ENCODE peak calls at places on chromosomes 12 and 14, in eight cellular contexts. E, Y, V, O, L, Q, P and Z are unnamed samples. For H3K36me3, the result is how much of the 10 kb centered on the place peaks cover.

GRCh38 chr12:63319936-63320633 is 169.1 kb upstream of the AVPR1A start:
- DNase-seq in O (no peak), Q (no peak), V (no peak), L (peak), P (peak), E (no peak), Y (no peak), Z (no peak)

GRCh38 chr12:42741771-42742510 is 152.4 kb upstream of the PRICKLE1 start:
- DNase-seq in V (no peak), E (no peak), Q (no peak), L (peak), O (no peak), P (peak), Y (no peak), Z (no peak)

GRCh38 chr12:77685112-77685511 is 145.6 kb upstream of the NAV3 start:
- DNase-seq in E (peak), P (peak), Q (no peak), Y (peak), V (peak), O (no peak), L (peak), Z (peak)

GRCh38 chr14:92692822-92693226 is 55.6 kb downstream of the LGMN start:
- DNase-seq in V (peak), L (peak), O (peak), E (no peak), Q (peak), P (peak), Y (peak), Z (peak)

GRCh38 chr14:59254146-59254910 is 65.9 kb downstream of the DAAM1 start:
- DNase-seq in V (peak), Y (peak), O (peak), L (peak), P (peak), Q (no peak), E (peak), Z (peak)

GRCh38 chr12:93451423-93452158 is 9.8 kb upstream of the UBE2N start:
- DNase-seq in Q (no peak), Y (no peak), P (no peak), V (no peak), O (no peak), E (no peak), L (no peak), Z (no peak)

GRCh38 chr12:120350576-120351350 is 18.2 kb downstream of the MSI1 start:
- DNase-seq in O (peak), E (no peak), V (no peak), P (no peak), Q (peak), L (no peak), Y (peak), Z (no peak)

GRCh38 chr12:12907552-12907951 is 16.2 kb downstream of the GPRC5A start:
- DNase-seq in L (no peak), E (no peak), O (peak), P (no peak), Q (no peak), Y (no peak), V (no peak), Z (no peak)

GRCh38 chr12:102421801-102422583 is 58.4 kb downstream of the IGF1 start:
- DNase-seq in Y (no peak), L (no peak), Q (no peak), E (no peak), P (no peak), O (no peak), V (no peak), Z (no peak)

GRCh38 chr12:76065917-76066316 is 18.6 kb downstream of the NAP1L1 start:
- DNase-seq in E (no peak), Q (no peak), Y (no peak), O (no peak), L (no peak), V (no peak), P (no peak), Z (no peak)
- H3K36me3 ChIP-seq in E (under half), Q (half or more), Y (under half), O (under half), L (under half), V (under half), P (under half), Z (under half)

DNA sequence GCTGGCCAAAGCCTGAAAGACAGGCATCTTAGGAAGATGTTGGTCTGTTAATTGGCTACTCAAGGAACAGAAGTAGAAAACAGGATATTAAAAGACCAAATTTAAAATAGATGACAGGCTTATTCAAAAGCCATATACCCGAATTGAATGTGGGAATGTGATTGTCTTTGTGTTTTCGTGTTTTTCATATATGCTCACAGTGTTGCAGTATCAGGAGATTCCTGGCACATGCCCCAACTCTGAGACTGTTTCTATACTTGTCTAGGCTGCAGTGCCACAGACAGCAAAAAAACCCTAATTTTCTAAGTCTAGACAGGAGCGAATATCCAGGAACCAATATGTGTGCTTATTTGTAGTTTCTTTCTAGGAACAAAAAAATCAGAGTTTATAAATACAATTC is 57.4 kb upstream of the KRR1 start:
- DNase-seq in Y (no peak), L (no peak), P (peak), O (no peak), V (no peak), Q (no peak), E (no peak), Z (no peak)
- TF ChIP-seq CTCF in Y (no peak), L (no peak), P (no peak), O (no peak), V (no peak), Q (no peak), E (no peak), Z (no peak)

DNA sequence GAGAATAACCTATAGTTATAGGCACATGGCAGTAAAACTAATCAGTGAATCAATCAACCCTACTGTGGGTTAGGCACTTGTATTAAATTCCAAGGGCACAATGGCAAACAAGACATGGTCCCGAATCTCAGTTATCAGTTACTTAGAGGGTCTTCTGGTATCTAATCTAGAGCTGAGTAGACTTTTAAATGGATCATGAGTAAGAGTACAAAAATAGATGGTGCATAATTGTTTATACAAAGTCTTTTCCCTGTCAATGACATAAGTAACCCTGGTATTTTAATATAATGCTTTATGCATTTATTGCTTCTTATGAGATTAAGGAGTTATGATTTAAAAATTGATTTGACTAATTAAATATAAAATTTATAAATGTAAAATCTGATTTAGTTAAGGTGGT is 23.0 kb upstream of the KCNJ8 start:
- DNase-seq in V (no peak), O (no peak), E (no peak), Q (no peak), P (no peak), Y (no peak), L (no peak), Z (no peak)
- H3K36me3 ChIP-seq in V (under half), O (under half), E (under half), Q (under half), P (under half), Y (under half), L (under half), Z (under half)

GRCh38 chr14:101732128-101732527 is 29.4 kb upstream of the PPP2R5C start:
- DNase-seq in E (no peak), Y (peak), P (peak), O (no peak), Q (no peak), V (no peak), L (peak), Z (no peak)

GRCh38 chr14:101729382-101729781 is 32.1 kb upstream of the PPP2R5C start:
- DNase-seq in E (no peak), L (no peak), O (no peak), Y (no peak), Q (no peak), V (no peak), P (no peak), Z (no peak)

GRCh38 chr14:101733211-101733610 is 28.3 kb upstream of the PPP2R5C start:
- DNase-seq in P (peak), Y (no peak), O (no peak), Q (no peak), E (no peak), L (peak), V (no peak), Z (no peak)

GRCh38 chr14:101730626-101731186 is 30.8 kb upstream of the PPP2R5C start:
- DNase-seq in Y (no peak), P (no peak), O (no peak), V (no peak), E (no peak), Q (no peak), L (no peak), Z (no peak)

GRCh38 chr14:101731187-101732080 is 30.1 kb upstream of the PPP2R5C start:
- DNase-seq in V (no peak), O (no peak), Y (peak), L (peak), P (peak), Q (peak), E (no peak), Z (peak)
- TF ChIP-seq CTCF in V (no peak), O (no peak), Y (no peak), L (no peak), P (no peak), Q (no peak), E (no peak), Z (no peak)

GRCh38 chr14:99416909-99417308 is 63.8 kb downstream of the SETD3 start:
- DNase-seq in P (no peak), L (no peak), V (no peak), Y (no peak), O (no peak), E (no peak), Q (no peak), Z (no peak)

GRCh38 chr14:99413972-99414371 is 66.7 kb downstream of the SETD3 start:
- DNase-seq in V (no peak), L (no peak), Q (no peak), O (no peak), P (no peak), Y (no peak), E (no peak), Z (no peak)

GRCh38 chr14:99413172-99413571 is 67.5 kb downstream of the SETD3 start:
- DNase-seq in O (no peak), P (peak), Y (no peak), V (no peak), L (no peak), Q (no peak), E (peak), Z (no peak)

GRCh38 chr14:99418217-99418616 is 62.4 kb downstream of the SETD3 start:
- DNase-seq in P (no peak), E (no peak), L (no peak), V (no peak), Q (no peak), Y (no peak), O (no peak), Z (no peak)

GRCh38 chr14:99415496-99416281 is 65.0 kb downstream of the SETD3 start:
- DNase-seq in Y (peak), L (peak), O (no peak), Q (no peak), V (peak), E (no peak), P (peak), Z (peak)
- H3K36me3 ChIP-seq in Y (under half), L (under half), O (under half), Q (under half), V (under half), E (under half), P (under half), Z (under half)

GRCh38 chr12:95339086-95339788 is 121.6 kb downstream of the VEZT start:
- DNase-seq in V (no peak), P (no peak), L (peak), Y (no peak), E (no peak), Q (no peak), O (no peak), Z (no peak)

GRCh38 chr12:95342008-95342407 is 124.4 kb downstream of the VEZT start:
- DNase-seq in E (no peak), V (no peak), Q (no peak), Y (no peak), L (no peak), O (no peak), P (no peak), Z (no peak)

GRCh38 chr12:95349291-95349690 is 124.7 kb upstream of the METAP2 start:
- DNase-seq in L (no peak), P (no peak), E (no peak), Q (no peak), O (no peak), V (no peak), Y (no peak), Z (no peak)

GRCh38 chr12:95343461-95344230 is 126.0 kb downstream of the VEZT start:
- DNase-seq in P (no peak), O (no peak), Q (no peak), V (no peak), L (no peak), Y (no peak), E (no peak), Z (peak)
- TF ChIP-seq CTCF in P (no peak), O (no peak), Q (no peak), V (no peak), L (no peak), Y (no peak), E (no peak), Z (no peak)

GRCh38 chr12:109580684-109581333 is 7.2 kb downstream of the MVK start:
- DNase-seq in V (no peak), O (no peak), Y (no peak), Q (peak), P (no peak), E (no peak), L (no peak), Z (no peak)
- H3K36me3 ChIP-seq in V (under half), O (half or more), Y (under half), Q (half or more), P (under half), E (under half), L (under half), Z (under half)